ENCODE peak calls at places on chromosomes 6 and 20, in four cellular contexts. Z is bronchial epithelial cell; P is astrocyte; G is naive thymus-derived CD4-positive, alpha-beta T cell. Q is an unnamed sample.

GRCh38 chr6:24517659-24518538 is 23.1 kb downstream of the ALDH5A1 start:
- DNase-seq in Z (no peak), P (no peak), G (no peak), Q (no peak)

GRCh38 chr20:63821824-63822223 is 9.2 kb downstream of the ZBTB46 start:
- DNase-seq in Z (no peak), P (no peak), G (no peak), Q (no peak)

GRCh38 chr20:19072988-19073387 is 139.5 kb upstream of the SLC24A3 start:
- DNase-seq in Z (no peak), P (no peak), G (no peak), Q (no peak)

GRCh38 chr6:153059757-153060156 is 57.2 kb upstream of the MTRF1L start:
- DNase-seq in Z (no peak), P (no peak), G (no peak), Q (no peak)

GRCh38 chr6:146901940-146902816 is 302.0 kb upstream of the STXBP5 start:
- DNase-seq in Z (peak; percentile 21), P (no peak), G (peak; percentile 12), Q (no peak)

GRCh38 chr20:62668441-62669027 is 26.2 kb downstream of the SLCO4A1 start:
- DNase-seq in Z (peak; percentile 53), P (peak; percentile 37), G (peak; percentile 23), Q (no peak)

GRCh38 chr6:107046316-107046715 is 18.3 kb downstream of the MTRES1 start:
- DNase-seq in Z (no peak), P (no peak), G (no peak), Q (no peak)

GRCh38 chr20:23034721-23035671 is at the start of gene SSTR4:
- DNase-seq in Z (no peak), P (no peak), G (no peak), Q (no peak)

GRCh38 chr6:40344566-40345185 is 242.5 kb downstream of the LRFN2 start:
- DNase-seq in Z (no peak), P (no peak), G (no peak), Q (no peak)

GRCh38 chr6:31383149-31383548 is 20.2 kb upstream of the MICA start:
- DNase-seq in Z (peak; percentile 74), P (no peak), G (no peak), Q (no peak)

GRCh38 chr6:68876792-68877493 is 241.9 kb downstream of the ADGRB3 start:
- DNase-seq in Z (peak; percentile 44), P (peak; percentile 6), G (no peak), Q (no peak)

GRCh38 chr6:144806222-144806621 is 521.1 kb downstream of the UTRN start:
- DNase-seq in Z (no peak), P (no peak), G (no peak), Q (no peak)

GRCh38 chr20:57649617-57650015 is 29.4 kb upstream of the ZBP1 start:
- DNase-seq in Z (no peak), P (no peak), G (no peak), Q (no peak)

GRCh38 chr20:25676164-25676809 is 20.4 kb downstream of the ZNF337 start:
- DNase-seq in Z (peak; percentile 79), P (peak; percentile 73), G (no peak), Q (no peak)

GRCh38 chr6:148990427-148990826 is 243.6 kb downstream of the UST start:
- DNase-seq in Z (no peak), P (no peak), G (no peak), Q (no peak)

GRCh38 chr6:137389150-137389664 is 105.0 kb downstream of the OLIG3 start:
- DNase-seq in Z (peak; percentile 58), P (no peak), G (peak; percentile 69), Q (peak; percentile 91)

GRCh38 chr20:45012682-45013302 is 46.5 kb downstream of the STK4 start:
- DNase-seq in Z (no peak), P (peak; percentile 57), G (no peak), Q (no peak)

GRCh38 chr20:50534567-50534966 is 24.4 kb downstream of the PTPN1 start:
- DNase-seq in Z (no peak), P (peak; percentile 87), G (no peak), Q (no peak)

GRCh38 chr20:37189617-37190016 is 10.3 kb upstream of the MROH8 start:
- DNase-seq in Z (no peak), P (no peak), G (peak; percentile 16), Q (peak; percentile 48)

GRCh38 chr6:16229710-16230109 is 8.7 kb upstream of the GMPR start:
- DNase-seq in Z (no peak), P (peak; percentile 24), G (no peak), Q (no peak)

GRCh38 chr6:113558966-113559365 is 298.2 kb upstream of the MARCKS start:
- DNase-seq in Z (peak; percentile 52), P (peak; percentile 76), G (no peak), Q (no peak)

GRCh38 chr6:7156666-7157278 is 49.0 kb downstream of the RREB1 start:
- DNase-seq in Z (peak; percentile 44), P (peak; percentile 81), G (no peak), Q (no peak)

GRCh38 chr6:168096271-168096764 is 17.3 kb upstream of the FRMD1 start:
- DNase-seq in Z (no peak), P (no peak), G (no peak), Q (no peak)

GRCh38 chr20:34595377-34596184 is 37.1 kb downstream of the MAP1LC3A start:
- DNase-seq in Z (no peak), P (no peak), G (no peak), Q (no peak)

GRCh38 chr20:20064303-20064702 is 12.0 kb downstream of the CFAP61 start:
- DNase-seq in Z (no peak), P (no peak), G (no peak), Q (no peak)

GRCh38 chr6:157045831-157046454 is 268.8 kb downstream of the ARID1B start:
- DNase-seq in Z (peak; percentile 64), P (peak; percentile 79), G (no peak), Q (no peak)

GRCh38 chr6:21664263-21665081 is 70.9 kb downstream of the SOX4 start:
- DNase-seq in Z (no peak), P (peak; percentile 27), G (peak; percentile 21), Q (no peak)

GRCh38 chr6:112683926-112684325 is 336.8 kb downstream of the RFPL4B start:
- DNase-seq in Z (peak; percentile 91), P (peak; percentile 97), G (no peak), Q (no peak)

GRCh38 chr6:16344756-16345155 is 106.4 kb downstream of the GMPR start:
- DNase-seq in Z (no peak), P (peak; percentile 74), G (no peak), Q (no peak)

GRCh38 chr20:22576733-22577514 is 7.4 kb downstream of the FOXA2 start:
- DNase-seq in Z (no peak), P (no peak), G (no peak), Q (no peak)

GRCh38 chr6:69026243-69026642 is 391.2 kb downstream of the ADGRB3 start:
- DNase-seq in Z (peak; percentile 46), P (peak; percentile 77), G (no peak), Q (no peak)

GRCh38 chr20:20003088-20003954 is 13.8 kb upstream of the NAA20 start:
- DNase-seq in Z (no peak), P (no peak), G (peak; percentile 21), Q (no peak)

GRCh38 chr6:52377538-52378221 is 15.7 kb downstream of the PAQR8 start:
- DNase-seq in Z (no peak), P (no peak), G (no peak), Q (peak; percentile 31)

GRCh38 chr20:7843613-7844012 is 96.6 kb downstream of the HAO1 start:
- DNase-seq in Z (peak; percentile 77), P (peak; percentile 6), G (no peak), Q (no peak)

GRCh38 chr20:45363611-45364492 is 896 bp downstream of the SYS1 start:
- DNase-seq in Z (no peak), P (no peak), G (peak; percentile 17), Q (no peak)

GRCh38 chr6:134097114-134097707 is 44.8 kb upstream of the SLC2A12 start:
- DNase-seq in Z (peak; percentile 55), P (peak; percentile 40), G (peak; percentile 70), Q (peak; percentile 70)

GRCh38 chr6:39496951-39497350 is 174.4 kb upstream of the KCNK16 start:
- DNase-seq in Z (no peak), P (peak; percentile 51), G (no peak), Q (no peak)

GRCh38 chr6:163705923-163706322 is 291.4 kb downstream of the QKI start:
- DNase-seq in Z (no peak), P (no peak), G (no peak), Q (no peak)

GRCh38 chr20:63086421-63087235 is 79.9 kb upstream of the BHLHE23 start:
- DNase-seq in Z (no peak), P (no peak), G (no peak), Q (no peak)

GRCh38 chr6:148747493-148748160 is 797 bp downstream of the UST start:
- DNase-seq in Z (no peak), P (peak; percentile 17), G (peak; percentile 35), Q (peak; percentile 60)

DNA sequence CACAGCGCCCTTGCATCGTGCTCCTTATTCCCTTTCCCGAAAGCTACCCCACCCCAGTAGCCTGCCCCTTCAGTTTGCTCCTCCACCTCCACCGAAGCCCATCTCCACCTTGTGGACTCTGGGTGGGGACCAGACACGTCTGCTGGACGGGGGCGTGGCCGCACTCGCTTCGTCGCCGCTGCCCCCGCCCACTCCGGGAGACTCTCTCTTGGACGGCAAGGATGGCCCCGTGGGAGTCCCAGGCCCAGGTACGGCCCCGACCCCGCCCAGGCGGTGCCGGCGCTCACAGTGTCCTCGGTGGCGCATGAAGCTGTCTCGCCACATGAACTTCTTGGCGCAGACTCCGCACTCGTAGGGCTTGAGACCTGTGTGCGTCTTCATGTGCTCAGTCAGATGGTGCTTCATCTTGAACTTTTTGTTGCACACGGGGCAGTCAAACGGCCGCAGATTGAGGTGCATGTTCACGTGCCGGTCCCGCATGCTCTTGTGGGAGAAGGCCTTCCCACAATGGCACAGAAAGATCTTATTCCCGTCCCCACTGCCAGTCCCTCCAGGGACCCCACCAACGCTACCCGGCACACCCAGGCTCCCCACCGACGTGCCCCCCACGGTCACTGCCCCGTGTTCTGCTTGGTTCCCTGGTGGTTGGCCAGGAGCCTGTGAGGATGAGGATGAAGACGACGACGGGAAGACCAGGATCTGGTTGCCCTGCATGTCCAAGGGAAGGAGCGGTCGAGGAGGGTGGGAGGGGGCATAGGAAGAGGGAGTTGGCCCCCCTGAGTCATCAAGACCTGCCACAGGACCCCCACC is 1.3 kb upstream of the TAPBP start:
- DNase-seq in Z (peak; percentile 52), P (no peak), G (no peak), Q (no peak)
- H3K4me3 ChIP-seq in Z (peak overlapping the region; percentile 93), P (peak overlapping the region; percentile 84), G (peak overlapping the region; percentile 97), Q (peak overlapping the region; percentile 94)

DNA sequence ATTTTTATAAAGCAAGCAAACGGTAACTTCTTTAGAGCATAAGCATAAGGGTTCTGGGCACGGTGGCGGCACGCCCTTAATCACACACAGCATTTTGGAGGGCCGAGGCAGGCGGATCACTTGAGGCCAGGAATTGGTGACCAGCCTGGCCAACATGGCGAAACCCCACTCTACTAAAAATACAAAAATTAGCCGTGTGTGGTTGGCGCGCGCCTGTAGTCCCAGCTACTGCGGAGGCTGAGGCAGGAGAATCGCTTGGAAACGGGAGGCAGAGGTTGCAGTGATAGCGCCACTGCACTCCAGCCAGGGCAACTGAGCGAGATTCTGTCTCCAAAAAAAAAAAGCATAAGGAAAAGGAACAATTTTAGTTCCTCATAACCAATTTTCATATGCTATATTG is 2.6 kb downstream of the SENP6 start:
- DNase-seq in Z (no peak), P (no peak), G (no peak), Q (no peak)
- H3K4me3 ChIP-seq in Z (no peak overlapping the region), P (peak overlapping the region; percentile 90), G (no peak overlapping the region), Q (peak overlapping the region; percentile 97)

GRCh38 chr6:26217714-26218075 is 130.5 kb downstream of the HFE start:
- DNase-seq in Z (no peak), P (no peak), G (no peak), Q (peak; percentile 34)
- H3K4me3 ChIP-seq in Z (peak overlapping the region; percentile 58), P (peak overlapping the region; percentile 72), G (peak overlapping the region; percentile 67), Q (peak overlapping the region; percentile 85)

GRCh38 chr6:131948692-131949614 is 2.2 kb downstream of the CCN2 start:
- DNase-seq in Z (peak; percentile 45), P (peak; percentile 80), G (no peak), Q (no peak)
- H3K4me3 ChIP-seq in Z (no peak overlapping the region), P (peak overlapping the region; percentile 91), G (no peak overlapping the region), Q (no peak overlapping the region)